ENCODE peak calls at places on chromosomes 12 and 14, in eight cellular contexts. One of them, this sample, is unnamed.

GRCh38 chr12:92570056-92570753 is 132.6 kb upstream of the PLEKHG7 start:
- DNase-seq in brain microvascular endothelial cell: peak
- DNase-seq in CD8-positive, alpha-beta T cell: no peak
- DNase-seq in thoracic aorta: peak
- DNase-seq in colonic mucosa: peak
- DNase-seq in left lung: no peak
- DNase-seq in fibroblast of mammary gland: peak
- DNase-seq in AG09309: peak
- DNase-seq in this sample: peak

GRCh38 chr14:24055971-24056799 is 4.4 kb downstream of the CARMIL3 start:
- DNase-seq in colonic mucosa: no peak
- DNase-seq in CD8-positive, alpha-beta T cell: no peak
- DNase-seq in thoracic aorta: no peak
- DNase-seq in left lung: peak
- DNase-seq in fibroblast of mammary gland: no peak
- DNase-seq in AG09309: no peak
- DNase-seq in brain microvascular endothelial cell: no peak
- DNase-seq in this sample: no peak

GRCh38 chr12:26825459-26826016 is 7.5 kb downstream of the ITPR2 start:
- DNase-seq in left lung: no peak
- DNase-seq in fibroblast of mammary gland: no peak
- DNase-seq in AG09309: no peak
- DNase-seq in brain microvascular endothelial cell: no peak
- DNase-seq in CD8-positive, alpha-beta T cell: no peak
- DNase-seq in colonic mucosa: no peak
- DNase-seq in thoracic aorta: no peak
- DNase-seq in this sample: no peak

GRCh38 chr12:2439332-2440100 is 355.3 kb upstream of the FKBP4 start:
- DNase-seq in fibroblast of mammary gland: no peak
- DNase-seq in CD8-positive, alpha-beta T cell: no peak
- DNase-seq in colonic mucosa: no peak
- DNase-seq in brain microvascular endothelial cell: no peak
- DNase-seq in left lung: no peak
- DNase-seq in thoracic aorta: no peak
- DNase-seq in AG09309: no peak
- DNase-seq in this sample: no peak

GRCh38 chr12:34394211-34395055 is 372.1 kb downstream of the ALG10 start:
- DNase-seq in AG09309: no peak
- DNase-seq in fibroblast of mammary gland: no peak
- DNase-seq in CD8-positive, alpha-beta T cell: no peak
- DNase-seq in left lung: peak
- DNase-seq in thoracic aorta: no peak
- DNase-seq in brain microvascular endothelial cell: no peak
- DNase-seq in colonic mucosa: peak
- DNase-seq in this sample: no peak

GRCh38 chr12:65171073-65171472 is 1.7 kb downstream of the LEMD3 start:
- DNase-seq in brain microvascular endothelial cell: no peak
- DNase-seq in thoracic aorta: no peak
- DNase-seq in fibroblast of mammary gland: peak
- DNase-seq in left lung: no peak
- DNase-seq in CD8-positive, alpha-beta T cell: no peak
- DNase-seq in colonic mucosa: no peak
- DNase-seq in AG09309: no peak
- DNase-seq in this sample: peak

GRCh38 chr12:76790564-76791552 is 26.9 kb downstream of the ZDHHC17 start:
- DNase-seq in brain microvascular endothelial cell: no peak
- DNase-seq in colonic mucosa: no peak
- DNase-seq in left lung: no peak
- DNase-seq in thoracic aorta: no peak
- DNase-seq in AG09309: no peak
- DNase-seq in CD8-positive, alpha-beta T cell: no peak
- DNase-seq in fibroblast of mammary gland: peak
- DNase-seq in this sample: peak

GRCh38 chr12:109027767-109028166 is 6.9 kb upstream of the SVOP start:
- DNase-seq in AG09309: no peak
- DNase-seq in fibroblast of mammary gland: peak
- DNase-seq in CD8-positive, alpha-beta T cell: no peak
- DNase-seq in colonic mucosa: no peak
- DNase-seq in left lung: no peak
- DNase-seq in brain microvascular endothelial cell: peak
- DNase-seq in thoracic aorta: no peak
- DNase-seq in this sample: peak

GRCh38 chr12:6752931-6753771 is at the start of gene MLF2:
- DNase-seq in brain microvascular endothelial cell: peak
- DNase-seq in CD8-positive, alpha-beta T cell: peak
- DNase-seq in left lung: peak
- DNase-seq in colonic mucosa: peak
- DNase-seq in AG09309: peak
- DNase-seq in thoracic aorta: peak
- DNase-seq in fibroblast of mammary gland: peak
- DNase-seq in this sample: peak

GRCh38 chr12:65673732-65674131 is 150.6 kb upstream of the HMGA2 start:
- DNase-seq in colonic mucosa: no peak
- DNase-seq in left lung: no peak
- DNase-seq in CD8-positive, alpha-beta T cell: no peak
- DNase-seq in thoracic aorta: no peak
- DNase-seq in AG09309: no peak
- DNase-seq in brain microvascular endothelial cell: no peak
- DNase-seq in fibroblast of mammary gland: peak
- DNase-seq in this sample: peak

GRCh38 chr14:64620910-64621309 is 71.1 kb downstream of the PPP1R36 start:
- DNase-seq in CD8-positive, alpha-beta T cell: no peak
- DNase-seq in fibroblast of mammary gland: no peak
- DNase-seq in colonic mucosa: no peak
- DNase-seq in thoracic aorta: no peak
- DNase-seq in AG09309: no peak
- DNase-seq in left lung: no peak
- DNase-seq in brain microvascular endothelial cell: no peak
- DNase-seq in this sample: no peak

GRCh38 chr12:96015672-96016071 is 19.5 kb upstream of the HAL start:
- DNase-seq in colonic mucosa: peak
- DNase-seq in fibroblast of mammary gland: peak
- DNase-seq in left lung: no peak
- DNase-seq in brain microvascular endothelial cell: peak
- DNase-seq in CD8-positive, alpha-beta T cell: no peak
- DNase-seq in AG09309: no peak
- DNase-seq in thoracic aorta: no peak
- DNase-seq in this sample: peak

GRCh38 chr14:84825481-84825880 is 704.5 kb upstream of the FLRT2 start:
- DNase-seq in fibroblast of mammary gland: peak
- DNase-seq in thoracic aorta: no peak
- DNase-seq in AG09309: no peak
- DNase-seq in CD8-positive, alpha-beta T cell: no peak
- DNase-seq in left lung: no peak
- DNase-seq in brain microvascular endothelial cell: peak
- DNase-seq in colonic mucosa: no peak
- DNase-seq in this sample: no peak

GRCh38 chr14:43005807-43006206 is 1399.1 kb downstream of the LRFN5 start:
- DNase-seq in CD8-positive, alpha-beta T cell: no peak
- DNase-seq in thoracic aorta: no peak
- DNase-seq in brain microvascular endothelial cell: no peak
- DNase-seq in AG09309: no peak
- DNase-seq in fibroblast of mammary gland: peak
- DNase-seq in left lung: no peak
- DNase-seq in colonic mucosa: no peak
- DNase-seq in this sample: peak

GRCh38 chr14:21860172-21860571 is 186.6 kb upstream of the OR4E1 start:
- DNase-seq in colonic mucosa: no peak
- DNase-seq in CD8-positive, alpha-beta T cell: no peak
- DNase-seq in brain microvascular endothelial cell: peak
- DNase-seq in AG09309: no peak
- DNase-seq in thoracic aorta: no peak
- DNase-seq in left lung: no peak
- DNase-seq in fibroblast of mammary gland: peak
- DNase-seq in this sample: peak
- TF ChIP-seq CTCF in colonic mucosa: peak
- TF ChIP-seq CTCF in CD8-positive, alpha-beta T cell: no peak
- TF ChIP-seq CTCF in brain microvascular endothelial cell: peak
- TF ChIP-seq CTCF in AG09309: peak
- TF ChIP-seq CTCF in thoracic aorta: no peak
- TF ChIP-seq CTCF in left lung: peak
- TF ChIP-seq CTCF in fibroblast of mammary gland: peak
- TF ChIP-seq CTCF in this sample: peak

GRCh38 chr12:94261119-94261518 is 112.7 kb downstream of the PLXNC1 start:
- DNase-seq in colonic mucosa: no peak
- DNase-seq in brain microvascular endothelial cell: no peak
- DNase-seq in AG09309: no peak
- DNase-seq in fibroblast of mammary gland: no peak
- DNase-seq in CD8-positive, alpha-beta T cell: no peak
- DNase-seq in left lung: no peak
- DNase-seq in thoracic aorta: no peak
- DNase-seq in this sample: no peak

GRCh38 chr12:94263011-94263786 is 114.8 kb downstream of the PLXNC1 start:
- DNase-seq in AG09309: no peak
- DNase-seq in colonic mucosa: no peak
- DNase-seq in brain microvascular endothelial cell: no peak
- DNase-seq in CD8-positive, alpha-beta T cell: peak
- DNase-seq in left lung: no peak
- DNase-seq in thoracic aorta: no peak
- DNase-seq in fibroblast of mammary gland: no peak
- DNase-seq in this sample: no peak

GRCh38 chr12:94262228-94263010 is 114.0 kb downstream of the PLXNC1 start:
- DNase-seq in AG09309: peak
- DNase-seq in brain microvascular endothelial cell: peak
- DNase-seq in left lung: peak
- DNase-seq in thoracic aorta: peak
- DNase-seq in colonic mucosa: peak
- DNase-seq in CD8-positive, alpha-beta T cell: peak
- DNase-seq in fibroblast of mammary gland: peak
- DNase-seq in this sample: peak

GRCh38 chr12:94260717-94261116 is 112.3 kb downstream of the PLXNC1 start:
- DNase-seq in CD8-positive, alpha-beta T cell: no peak
- DNase-seq in left lung: no peak
- DNase-seq in colonic mucosa: no peak
- DNase-seq in thoracic aorta: no peak
- DNase-seq in brain microvascular endothelial cell: no peak
- DNase-seq in fibroblast of mammary gland: no peak
- DNase-seq in AG09309: no peak
- DNase-seq in this sample: no peak

DNA sequence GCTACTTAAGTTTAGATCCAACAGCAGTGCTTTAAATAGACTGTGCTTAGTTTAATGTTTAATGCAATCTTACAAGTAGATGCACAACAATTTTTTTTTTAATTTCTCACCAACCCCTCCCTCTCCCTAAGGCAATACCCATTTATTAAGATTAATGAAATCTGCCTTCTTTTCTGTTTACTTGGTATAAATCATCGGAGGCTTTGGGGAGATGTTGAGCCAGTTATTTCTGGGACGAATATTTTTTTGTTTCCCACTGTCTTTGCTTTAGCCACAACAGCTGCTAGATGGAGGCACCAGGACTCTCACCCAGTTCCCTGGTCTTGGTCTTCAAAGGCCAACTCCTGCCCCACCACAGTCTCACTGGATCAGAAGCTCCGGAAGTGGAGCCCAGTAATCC is 113.4 kb downstream of the PLXNC1 start:
- DNase-seq in colonic mucosa: no peak
- DNase-seq in CD8-positive, alpha-beta T cell: no peak
- DNase-seq in AG09309: no peak
- DNase-seq in thoracic aorta: no peak
- DNase-seq in fibroblast of mammary gland: no peak
- DNase-seq in left lung: no peak
- DNase-seq in brain microvascular endothelial cell: no peak
- DNase-seq in this sample: no peak
- H3K4me3 ChIP-seq in colonic mucosa: peak
- H3K4me3 ChIP-seq in CD8-positive, alpha-beta T cell: peak
- H3K4me3 ChIP-seq in AG09309: peak
- H3K4me3 ChIP-seq in thoracic aorta: peak
- H3K4me3 ChIP-seq in fibroblast of mammary gland: peak
- H3K4me3 ChIP-seq in left lung: peak
- H3K4me3 ChIP-seq in brain microvascular endothelial cell: peak
- H3K4me3 ChIP-seq in this sample: peak

GRCh38 chr12:49806321-49806813 is 21.8 kb downstream of the NCKAP5L start:
- DNase-seq in colonic mucosa: no peak
- DNase-seq in brain microvascular endothelial cell: no peak
- DNase-seq in fibroblast of mammary gland: no peak
- DNase-seq in AG09309: no peak
- DNase-seq in CD8-positive, alpha-beta T cell: no peak
- DNase-seq in left lung: peak
- DNase-seq in thoracic aorta: no peak
- DNase-seq in this sample: no peak
- TF ChIP-seq CTCF in colonic mucosa: no peak
- TF ChIP-seq CTCF in brain microvascular endothelial cell: no peak
- TF ChIP-seq CTCF in fibroblast of mammary gland: no peak
- TF ChIP-seq CTCF in AG09309: no peak
- TF ChIP-seq CTCF in CD8-positive, alpha-beta T cell: no peak
- TF ChIP-seq CTCF in left lung: no peak
- TF ChIP-seq CTCF in thoracic aorta: no peak
- TF ChIP-seq CTCF in this sample: no peak

DNA sequence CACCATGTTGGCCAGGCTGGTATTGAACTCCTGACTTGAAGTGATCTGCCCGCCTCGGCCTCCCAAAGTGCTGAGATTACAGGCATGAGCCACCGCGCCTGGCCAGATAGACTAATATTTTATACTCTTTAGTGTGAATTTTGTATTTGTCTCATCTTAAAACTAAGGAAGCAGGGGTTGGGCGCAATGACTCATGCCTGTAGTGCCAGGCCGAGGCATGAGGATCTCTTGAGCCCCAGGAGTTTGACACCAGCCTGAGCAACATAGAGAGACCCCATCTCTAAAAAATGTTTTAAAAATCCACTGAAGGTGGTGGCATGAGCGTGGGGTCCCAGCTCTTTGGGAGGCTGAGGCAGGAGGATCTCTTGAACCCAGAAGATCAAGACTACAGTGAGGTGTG is 9.0 kb downstream of the DYNC1H1 start:
- DNase-seq in AG09309: no peak
- DNase-seq in fibroblast of mammary gland: peak
- DNase-seq in CD8-positive, alpha-beta T cell: no peak
- DNase-seq in colonic mucosa: no peak
- DNase-seq in brain microvascular endothelial cell: no peak
- DNase-seq in left lung: no peak
- DNase-seq in thoracic aorta: no peak
- DNase-seq in this sample: no peak
- H3K4me3 ChIP-seq in AG09309: no peak
- H3K4me3 ChIP-seq in fibroblast of mammary gland: no peak
- H3K4me3 ChIP-seq in CD8-positive, alpha-beta T cell: no peak
- H3K4me3 ChIP-seq in colonic mucosa: no peak
- H3K4me3 ChIP-seq in brain microvascular endothelial cell: no peak
- H3K4me3 ChIP-seq in left lung: no peak
- H3K4me3 ChIP-seq in thoracic aorta: no peak
- H3K4me3 ChIP-seq in this sample: no peak

DNA sequence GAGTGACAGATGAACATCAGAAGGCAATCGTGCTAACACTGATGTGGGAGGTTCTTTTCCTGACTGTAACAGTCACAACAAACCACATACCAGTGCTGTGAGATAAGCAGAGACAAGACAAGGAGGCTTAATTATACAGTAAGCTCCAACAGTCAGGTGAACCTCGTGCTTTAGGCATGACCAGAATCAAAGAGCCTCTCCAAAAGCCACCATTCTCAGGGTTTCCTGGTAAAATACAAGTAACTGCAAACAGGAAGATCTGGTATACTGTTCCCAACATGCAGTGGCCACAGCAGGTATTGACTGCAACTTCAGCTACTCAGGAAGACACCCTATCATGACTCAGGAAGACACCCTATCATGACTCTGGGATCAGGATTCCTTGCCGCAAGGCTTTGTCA is 47.3 kb upstream of the GTF2A1 start:
- DNase-seq in CD8-positive, alpha-beta T cell: no peak
- DNase-seq in AG09309: no peak
- DNase-seq in thoracic aorta: no peak
- DNase-seq in left lung: no peak
- DNase-seq in fibroblast of mammary gland: peak
- DNase-seq in colonic mucosa: no peak
- DNase-seq in brain microvascular endothelial cell: peak
- DNase-seq in this sample: peak
- TF ChIP-seq CTCF in CD8-positive, alpha-beta T cell: no peak
- TF ChIP-seq CTCF in AG09309: no peak
- TF ChIP-seq CTCF in thoracic aorta: no peak
- TF ChIP-seq CTCF in left lung: no peak
- TF ChIP-seq CTCF in fibroblast of mammary gland: no peak
- TF ChIP-seq CTCF in colonic mucosa: no peak
- TF ChIP-seq CTCF in brain microvascular endothelial cell: no peak
- TF ChIP-seq CTCF in this sample: no peak